ENCODE peak calls at places on chromosomes 2 and 18, in nine cellular contexts. R, E, P, X, G, S, Y, J and N are unnamed samples.

GRCh38 chr2:224405841-224406370 is 4.0 kb upstream of the FAM124B start:
- DNase-seq in J (no peak), Y (no peak), S (no peak), E (peak), R (no peak), P (no peak), G (no peak), X (no peak), N (no peak)

GRCh38 chr2:37721219-37721600 is 49.8 kb upstream of the CDC42EP3 start:
- DNase-seq in R (no peak), P (no peak), X (no peak), E (no peak), G (no peak), S (no peak), Y (no peak), J (no peak), N (no peak)

GRCh38 chr2:111185496-111186022 is 64.8 kb downstream of the BCL2L11 start:
- DNase-seq in R (peak), E (no peak), P (no peak), Y (peak), G (peak), J (no peak), S (no peak), X (no peak), N (no peak)

GRCh38 chr2:220410296-220410695 is 782.9 kb downstream of the SLC4A3 start:
- DNase-seq in Y (no peak), P (no peak), R (no peak), S (no peak), X (no peak), J (no peak), E (no peak), G (no peak), N (no peak)

GRCh38 chr2:33085646-33086045 is 138.9 kb downstream of the LTBP1 start:
- DNase-seq in S (no peak), G (no peak), R (no peak), P (no peak), E (no peak), X (no peak), Y (no peak), J (no peak), N (no peak)

GRCh38 chr18:45688113-45688512 is 35.9 kb upstream of the SLC14A1 start:
- DNase-seq in R (no peak), Y (peak), G (no peak), E (no peak), J (no peak), P (no peak), S (no peak), X (no peak), N (no peak)

GRCh38 chr2:39696838-39697237 is 31.1 kb downstream of the TMEM178A start:
- DNase-seq in R (no peak), X (no peak), E (peak), S (no peak), J (no peak), P (no peak), Y (no peak), G (no peak), N (no peak)

GRCh38 chr18:44309185-44309584 is 371.5 kb upstream of the SETBP1 start:
- DNase-seq in J (no peak), E (peak), R (no peak), Y (no peak), X (no peak), P (no peak), G (no peak), S (no peak), N (no peak)

GRCh38 chr2:43218550-43219382 is 7.6 kb downstream of the ZFP36L2 start:
- DNase-seq in J (no peak), E (peak), P (peak), R (no peak), S (no peak), G (peak), Y (no peak), X (peak), N (peak)

GRCh38 chr2:144747571-144747970 is 227.7 kb upstream of the ZEB2 start:
- DNase-seq in P (no peak), G (no peak), J (no peak), X (no peak), R (no peak), S (no peak), Y (no peak), E (no peak), N (no peak)

GRCh38 chr2:219245899-219246230 is 586 bp downstream of the STK16 start:
- DNase-seq in R (no peak), S (peak), X (no peak), P (no peak), J (no peak), Y (no peak), E (no peak), G (no peak), N (no peak)

GRCh38 chr2:27727257-27727656 is 44.3 kb upstream of the MRPL33 start:
- DNase-seq in E (peak), G (peak), Y (no peak), R (no peak), P (no peak), J (no peak), S (no peak), X (no peak), N (no peak)

GRCh38 chr2:200985806-200986205 is 22.3 kb upstream of the ORC2 start:
- DNase-seq in S (no peak), P (no peak), Y (no peak), E (no peak), X (no peak), R (no peak), G (no peak), J (no peak), N (no peak)

GRCh38 chr2:231455222-231455621 is 9.1 kb downstream of the NCL start:
- DNase-seq in S (no peak), X (no peak), J (no peak), R (no peak), P (no peak), G (no peak), Y (no peak), E (no peak), N (no peak)

GRCh38 chr18:7946724-7947377 is 379.7 kb downstream of the PTPRM start:
- DNase-seq in X (no peak), Y (no peak), S (no peak), J (peak), R (no peak), G (peak), E (peak), P (no peak), N (no peak)

GRCh38 chr2:72293620-72294019 is 146.0 kb upstream of the CYP26B1 start:
- DNase-seq in X (no peak), G (no peak), S (no peak), Y (no peak), J (no peak), E (peak), R (no peak), P (no peak), N (no peak)

GRCh38 chr2:149488719-149489440 is 98.7 kb downstream of the MMADHC start:
- DNase-seq in J (no peak), P (no peak), Y (no peak), X (no peak), S (no peak), G (no peak), E (no peak), R (no peak), N (no peak)

GRCh38 chr2:74602553-74603281 is 45.4 kb downstream of the M1AP start:
- DNase-seq in Y (no peak), X (no peak), E (no peak), S (no peak), G (no peak), J (no peak), P (no peak), R (no peak), N (no peak)

GRCh38 chr2:1633936-1634587 is 110.3 kb downstream of the PXDN start:
- DNase-seq in G (no peak), J (no peak), Y (no peak), X (peak), E (no peak), P (no peak), S (no peak), R (no peak), N (no peak)

GRCh38 chr2:29247336-29247914 is 132.2 kb downstream of the CLIP4 start:
- DNase-seq in Y (no peak), S (no peak), R (no peak), X (no peak), J (no peak), G (no peak), E (no peak), P (no peak), N (no peak)

GRCh38 chr2:230913406-230913805 is 11.6 kb downstream of the GPR55 start:
- DNase-seq in X (peak), E (no peak), S (peak), R (no peak), G (peak), P (peak), J (peak), Y (no peak), N (no peak)

GRCh38 chr2:11155326-11156059 is at the start of gene SLC66A3:
- DNase-seq in P (no peak), E (peak), Y (no peak), X (no peak), S (no peak), J (peak), R (no peak), G (no peak), N (no peak)

GRCh38 chr18:4020026-4020425 is 435.1 kb downstream of the DLGAP1 start:
- DNase-seq in E (no peak), X (no peak), R (no peak), Y (no peak), P (no peak), J (no peak), G (no peak), S (no peak), N (no peak)

GRCh38 chr2:189302274-189302948 is 122.8 kb upstream of the COL5A2 start:
- DNase-seq in X (no peak), Y (no peak), E (no peak), S (no peak), R (no peak), J (no peak), G (no peak), P (no peak), N (no peak)

GRCh38 chr2:165646321-165646801 is 147.7 kb downstream of the GALNT3 start:
- DNase-seq in E (no peak), Y (no peak), X (no peak), R (no peak), G (no peak), S (no peak), J (no peak), P (no peak), N (no peak)

GRCh38 chr2:201126308-201127127 is 10.6 kb downstream of the CFLAR start:
- DNase-seq in J (no peak), G (no peak), R (no peak), Y (no peak), P (no peak), E (peak), X (no peak), S (no peak), N (no peak)

GRCh38 chr18:75173125-75173432 is 35.9 kb downstream of the PTGR3 start:
- DNase-seq in J (no peak), G (no peak), R (no peak), Y (no peak), P (no peak), S (peak), X (no peak), E (no peak), N (no peak)

GRCh38 chr2:215970425-215970824 is 42.9 kb downstream of the MREG start:
- DNase-seq in E (no peak), G (no peak), R (no peak), Y (no peak), X (no peak), J (no peak), P (no peak), S (no peak), N (no peak)

GRCh38 chr2:223621901-223622300 is 19.7 kb upstream of the SCG2 start:
- DNase-seq in P (no peak), R (no peak), J (no peak), E (no peak), G (no peak), X (no peak), Y (no peak), S (no peak), N (no peak)

GRCh38 chr2:217656366-217656765 is 346.4 kb downstream of the TNS1 start:
- DNase-seq in R (no peak), P (no peak), Y (no peak), X (no peak), S (no peak), J (no peak), G (no peak), E (no peak), N (no peak)

GRCh38 chr18:32760391-32760790 is 12.4 kb downstream of the KLHL14 start:
- DNase-seq in R (no peak), P (no peak), X (no peak), Y (no peak), E (no peak), G (peak), S (no peak), J (no peak), N (no peak)

GRCh38 chr18:59996370-59996966 is 96.7 kb downstream of the PMAIP1 start:
- DNase-seq in E (peak), J (peak), P (no peak), Y (no peak), G (peak), S (peak), R (no peak), X (no peak), N (no peak)

GRCh38 chr2:59875836-59876235 is 677.6 kb downstream of the BCL11A start:
- DNase-seq in R (no peak), E (no peak), X (no peak), J (no peak), G (no peak), P (no peak), Y (no peak), S (no peak), N (no peak)

GRCh38 chr2:88450925-88451575 is 1.4 kb downstream of the FOXI3 start:
- DNase-seq in R (no peak), Y (no peak), G (no peak), P (no peak), J (no peak), E (no peak), S (no peak), X (peak), N (no peak)

GRCh38 chr2:184006998-184007397 is 591.3 kb upstream of the ZNF804A start:
- DNase-seq in Y (no peak), G (peak), E (no peak), P (no peak), J (no peak), S (no peak), X (no peak), R (no peak), N (no peak)

GRCh38 chr2:66874411-66874810 is 439.5 kb downstream of the MEIS1 start:
- DNase-seq in X (no peak), R (no peak), E (no peak), G (no peak), P (no peak), Y (no peak), J (no peak), S (no peak), N (no peak)

GRCh38 chr2:219171231-219171651 is 1.4 kb upstream of the SLC23A3 start:
- DNase-seq in P (peak), S (peak), R (peak), E (peak), X (peak), G (peak), J (peak), Y (no peak), N (peak)

DNA sequence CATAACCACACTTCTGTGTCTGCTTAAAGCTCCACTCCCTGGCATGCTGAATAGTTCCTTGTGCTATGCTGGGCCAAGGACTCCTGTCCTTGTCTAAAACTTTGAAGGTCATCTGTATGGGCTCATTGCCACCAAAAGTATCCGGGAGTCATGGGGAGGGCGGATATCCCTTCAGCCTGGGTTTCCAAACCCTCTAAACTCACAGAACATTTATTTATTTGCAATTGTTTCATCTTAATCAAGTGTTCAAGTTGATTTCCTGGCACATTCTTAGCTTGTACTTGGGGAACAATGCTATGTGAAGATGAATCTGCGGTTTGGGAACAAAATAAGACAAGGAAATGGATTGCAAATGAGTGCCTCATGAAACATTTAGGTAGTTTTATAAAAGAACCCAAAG is 1.8 kb downstream of the NOSTRIN start:
- DNase-seq in P (no peak), Y (no peak), R (no peak), G (no peak), S (peak), E (peak), J (no peak), X (no peak), N (no peak)
- TF ChIP-seq CTCF in P (no peak), Y (no peak), R (no peak), G (no peak), S (no peak), E (no peak), J (no peak), X (no peak), N (no peak)

DNA sequence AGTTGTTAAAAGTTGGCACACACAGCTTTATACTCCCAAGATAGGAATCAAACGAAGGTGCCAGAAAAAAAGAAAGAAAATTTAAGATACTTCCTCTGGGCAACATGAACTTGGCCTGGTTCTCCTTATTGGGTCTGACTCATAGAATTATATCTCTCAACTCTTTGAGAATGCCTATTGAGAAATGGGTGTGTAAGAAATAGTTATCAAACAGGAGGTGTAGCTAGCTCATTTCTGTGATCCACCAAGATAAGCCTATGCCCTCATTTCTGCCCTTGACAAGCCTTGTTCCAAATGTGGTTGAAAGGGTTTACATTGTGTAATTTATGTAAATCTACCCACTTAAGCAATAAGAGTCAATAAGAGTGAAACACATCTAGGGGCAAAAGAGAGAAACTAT is 667.4 kb upstream of the ACVR2A start:
- DNase-seq in S (no peak), X (no peak), J (no peak), P (no peak), R (no peak), G (no peak), Y (no peak), E (no peak), N (no peak)
- TF ChIP-seq POLR2AphosphoS5 in S (no peak), X (no peak), J (no peak), P (no peak), R (no peak), G (no peak), Y (no peak), E (no peak), N (no peak)

GRCh38 chr2:6881516-6881915 is 3.9 kb downstream of the RSAD2 start:
- DNase-seq in S (no peak), R (no peak), P (no peak), X (no peak), J (no peak), G (no peak), Y (no peak), E (no peak), N (no peak)
- TF ChIP-seq POLR2A in S (no peak), R (no peak), P (no peak), X (no peak), J (no peak), G (no peak), Y (no peak), E (no peak), N (no peak)

GRCh38 chr2:108593547-108594098 is 59.4 kb downstream of the LIMS1 start:
- DNase-seq in G (no peak), E (peak), Y (no peak), J (no peak), P (no peak), R (no peak), S (no peak), X (no peak), N (no peak)
- TF ChIP-seq CTCF in G (peak), E (peak), Y (no peak), J (peak), P (no peak), R (no peak), S (no peak), X (no peak), N (peak)

DNA sequence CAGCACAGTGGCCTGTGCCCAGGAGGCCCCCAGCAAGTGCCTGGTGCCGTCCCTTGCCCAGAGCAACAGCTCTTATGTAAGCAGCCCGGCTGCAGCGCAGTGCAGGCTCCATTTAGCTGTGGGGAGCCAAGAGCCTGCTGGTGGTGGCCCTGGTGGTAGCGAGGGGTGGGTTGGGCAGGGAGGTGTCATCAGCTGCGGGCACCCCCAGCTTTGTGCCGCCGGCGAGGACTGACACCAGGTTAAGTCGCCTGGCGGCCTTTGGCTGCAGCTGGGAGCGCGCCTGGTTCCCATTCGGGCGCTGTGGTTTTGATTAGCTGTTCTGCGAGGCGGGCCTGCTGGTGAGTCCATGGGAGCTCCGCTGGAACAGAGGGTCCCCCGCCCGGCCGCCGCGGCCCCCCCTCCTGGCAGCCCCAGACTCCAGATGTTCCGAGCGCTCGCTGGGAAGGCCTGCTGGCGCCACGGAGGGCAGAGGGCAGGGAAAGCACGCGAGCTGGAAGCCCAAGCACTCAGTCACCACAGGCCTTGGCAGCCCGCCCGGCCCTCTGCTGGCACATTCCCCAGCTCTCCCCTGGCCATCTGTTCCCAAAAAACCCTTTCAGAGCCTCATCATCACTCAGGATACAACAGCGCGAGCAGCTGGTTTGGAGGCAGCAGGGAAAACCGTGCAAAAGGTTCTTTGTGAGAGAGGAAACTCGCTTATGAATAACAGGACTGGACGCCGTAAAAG is 18.4 kb downstream of the ATOH8 start:
- DNase-seq in Y (no peak), P (peak), E (peak), X (peak), R (peak), S (no peak), G (peak), J (peak), N (peak)
- TF ChIP-seq POLR2AphosphoS5 in Y (peak), P (peak), E (peak), X (peak), R (peak), S (no peak), G (peak), J (peak), N (peak)

DNA sequence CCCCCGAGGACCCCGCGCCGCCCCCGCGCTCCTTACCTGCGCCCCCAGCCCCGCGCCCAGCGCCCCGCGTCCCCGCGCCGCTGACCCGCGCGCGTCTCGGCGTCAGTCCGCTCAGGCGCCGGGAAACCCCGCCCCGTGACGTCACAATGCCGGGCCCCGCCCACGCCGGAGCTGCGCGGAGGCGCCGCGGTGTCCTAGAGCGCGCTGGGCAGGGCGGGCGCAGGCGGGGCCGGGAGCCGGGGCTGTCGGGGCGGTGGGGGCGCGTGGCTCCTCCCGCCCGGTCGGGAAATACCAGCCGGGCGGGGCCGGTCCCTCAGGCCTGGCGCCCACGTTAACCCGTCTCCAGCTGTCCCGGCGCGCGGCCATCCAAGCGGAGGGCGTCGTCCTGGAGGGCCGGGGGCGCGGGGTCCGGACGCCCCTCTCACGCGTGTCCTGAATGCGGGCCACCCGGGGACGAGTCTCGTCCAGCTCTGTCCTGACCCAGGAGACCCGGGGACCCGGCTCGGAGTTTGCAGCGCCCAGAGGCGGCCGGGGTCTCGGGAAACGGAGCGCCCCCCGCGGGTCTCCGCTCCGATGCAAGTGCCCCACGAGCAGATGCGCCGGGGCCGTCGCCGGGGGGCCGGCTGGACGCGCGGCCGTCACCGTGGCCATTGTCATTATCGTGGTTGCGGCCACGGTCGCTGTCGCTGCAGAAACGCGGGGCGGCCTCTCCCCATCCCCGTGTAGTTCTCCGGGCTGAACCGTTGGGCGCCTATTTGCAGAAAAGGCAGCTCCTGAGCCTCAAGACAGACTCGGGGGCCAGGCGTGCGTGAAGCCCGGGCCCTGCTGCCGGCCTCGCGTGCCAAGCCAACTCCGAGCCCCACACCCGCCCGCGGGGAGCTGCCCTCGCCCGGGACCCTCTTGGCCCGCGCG is at the start of gene SLC66A2:
- DNase-seq in Y (no peak), P (peak), R (peak), E (peak), G (peak), X (peak), S (peak), J (peak), N (peak)
- TF ChIP-seq POLR2A in Y (no peak), P (no peak), R (peak), E (peak), G (peak), X (no peak), S (peak), J (no peak), N (no peak)